ENCODE peak calls at places on chromosomes 5 and 9, in nine cellular contexts. Q is CD4-positive, alpha-beta T cell; J is iPS-NIHi11; C is GDM1; Y is type B pancreatic cell; A is psoas muscle; W is non-pigmented ciliary epithelial cell; H is A549; N is KG1. K is an unnamed sample.

GRCh38 chr9:35771943-35772342 is 17.9 kb upstream of the MSMP start:
- DNase-seq in Q (no peak), J (no peak), C (no peak), Y (no peak), A (no peak), W (no peak), H (peak), N (no peak), K (peak)

GRCh38 chr9:100286257-100286656 is 66.5 kb downstream of the TEX10 start:
- DNase-seq in Q (no peak), J (no peak), C (no peak), Y (no peak), A (no peak), W (no peak), H (no peak), N (no peak), K (no peak)

GRCh38 chr5:39080597-39081204 is 6.5 kb upstream of the RICTOR start:
- DNase-seq in Q (no peak), J (peak), C (peak), Y (no peak), A (no peak), W (no peak), H (peak), N (no peak), K (peak)

GRCh38 chr5:135473956-135474670 is 22.0 kb upstream of the TIFAB start:
- DNase-seq in Q (no peak), J (no peak), C (no peak), Y (no peak), A (no peak), W (no peak), H (no peak), N (no peak), K (no peak)

GRCh38 chr5:132459031-132459982 is 31.3 kb downstream of the IRF1 start:
- DNase-seq in Q (no peak), J (no peak), C (peak), Y (no peak), A (peak), W (no peak), H (no peak), N (no peak), K (no peak)

GRCh38 chr5:77663081-77663863 is 24.8 kb upstream of the OTP start:
- DNase-seq in Q (no peak), J (no peak), C (no peak), Y (no peak), A (no peak), W (no peak), H (no peak), N (no peak), K (no peak)

GRCh38 chr5:43040287-43041098 is at the start of gene ANXA2R:
- DNase-seq in Q (peak), J (peak), C (peak), Y (no peak), A (peak), W (peak), H (peak), N (no peak), K (peak)

GRCh38 chr9:129007766-129008468 is 20.2 kb downstream of the SH3GLB2 start:
- DNase-seq in Q (no peak), J (no peak), C (no peak), Y (no peak), A (no peak), W (no peak), H (no peak), N (no peak), K (no peak)

GRCh38 chr5:62011072-62011664 is 294.8 kb upstream of the KIF2A start:
- DNase-seq in Q (no peak), J (peak), C (no peak), Y (no peak), A (no peak), W (no peak), H (no peak), N (no peak), K (no peak)

GRCh38 chr5:59178071-59178470 is 595.2 kb downstream of the RAB3C start:
- DNase-seq in Q (no peak), J (no peak), C (no peak), Y (no peak), A (no peak), W (no peak), H (no peak), N (no peak), K (no peak)

GRCh38 chr5:149205625-149206523 is 64.6 kb downstream of the ABLIM3 start:
- DNase-seq in Q (no peak), J (no peak), C (no peak), Y (no peak), A (peak), W (no peak), H (no peak), N (no peak), K (no peak)

GRCh38 chr9:100160021-100160420 is 61.0 kb downstream of the INVS start:
- DNase-seq in Q (no peak), J (no peak), C (no peak), Y (no peak), A (no peak), W (peak), H (no peak), N (no peak), K (no peak)

K was measured in epithelial cell of prostate.